ENCODE peak calls at places on chromosomes 13 and 19, in four cellular contexts. K, P, L and H are unnamed samples.

GRCh38 chr19:7903244-7904073 is at the start of gene MAP2K7:
- DNase-seq in K (peak), L (peak), P (peak), H (peak)

GRCh38 chr13:32538234-32538620 is 368 bp downstream of the N4BP2L2 start:
- DNase-seq in P (peak), K (no peak), L (peak), H (no peak)

GRCh38 chr19:49546825-49547565 is 19.2 kb downstream of the RCN3 start:
- DNase-seq in K (peak), P (peak), L (peak), H (peak)

GRCh38 chr13:55572408-55572807 is 1568.3 kb upstream of the PRR20A start:
- DNase-seq in K (no peak), P (no peak), L (no peak), H (no peak)

GRCh38 chr19:4174895-4175668 is 7.3 kb downstream of the SIRT6 start:
- DNase-seq in P (no peak), L (no peak), K (no peak), H (no peak)

GRCh38 chr19:36409841-36410240 is 8.6 kb downstream of the ZFP82 start:
- DNase-seq in L (no peak), P (no peak), K (no peak), H (no peak)

GRCh38 chr13:36313047-36313969 is 15.7 kb upstream of the CCDC169 start:
- DNase-seq in L (peak), P (no peak), K (no peak), H (no peak)

GRCh38 chr13:20035130-20035529 is 76.6 kb downstream of the ZMYM2 start:
- DNase-seq in L (no peak), P (no peak), K (no peak), H (no peak)

GRCh38 chr19:23384858-23385257 is 10.4 kb downstream of the ZNF91 start:
- DNase-seq in K (no peak), L (no peak), P (no peak), H (no peak)

GRCh38 chr19:51001495-51001894 is at the start of gene KLK8:
- DNase-seq in K (no peak), L (no peak), P (no peak), H (peak)

GRCh38 chr13:80508031-80508430 is 167.1 kb upstream of the SPRY2 start:
- DNase-seq in L (no peak), K (no peak), P (no peak), H (no peak)

GRCh38 chr19:47056416-47056815 is 8.0 kb upstream of the TMEM160 start:
- DNase-seq in P (no peak), L (no peak), K (no peak), H (no peak)

GRCh38 chr19:47058621-47059020 is 10.2 kb upstream of the TMEM160 start:
- DNase-seq in K (peak), L (no peak), P (no peak), H (peak)

GRCh38 chr19:47057328-47057727 is 8.9 kb upstream of the TMEM160 start:
- DNase-seq in P (peak), L (peak), K (no peak), H (no peak)
- H3K23ac ChIP-seq in P (no peak), L (peak), K (no peak), H (no peak)

GRCh38 chr19:53431399-53432087 is at the start of gene ZNF761:
- DNase-seq in P (peak), L (peak), K (peak), H (peak)
- H3K18ac ChIP-seq in P (peak), L (no peak), K (peak), H (peak)

DNA sequence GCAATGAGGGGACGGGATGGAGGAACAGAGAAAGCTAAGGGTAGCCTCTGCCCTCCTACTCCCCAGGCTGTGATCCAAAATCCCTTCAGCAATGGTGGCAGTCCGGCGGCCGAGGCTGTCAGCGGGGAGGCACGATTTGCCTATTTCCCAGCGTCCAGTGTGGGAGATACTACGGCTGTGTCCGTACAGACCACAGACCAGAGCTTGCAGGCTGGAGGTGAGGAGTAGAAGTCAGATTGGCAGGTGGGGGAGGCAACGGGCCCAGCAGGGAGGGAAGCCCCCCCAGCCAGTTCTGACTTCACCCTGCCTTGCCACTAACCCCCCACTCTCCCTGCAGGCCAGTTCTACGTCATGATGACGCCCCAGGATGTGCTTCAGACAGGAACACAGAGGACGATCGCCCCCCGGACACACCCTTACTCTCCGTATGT is 1.6 kb downstream of the USF2 start:
- DNase-seq in K (no peak), P (no peak), L (no peak), H (no peak)
- H3K4me2 ChIP-seq in K (no peak), P (no peak), L (no peak), H (peak)

DNA sequence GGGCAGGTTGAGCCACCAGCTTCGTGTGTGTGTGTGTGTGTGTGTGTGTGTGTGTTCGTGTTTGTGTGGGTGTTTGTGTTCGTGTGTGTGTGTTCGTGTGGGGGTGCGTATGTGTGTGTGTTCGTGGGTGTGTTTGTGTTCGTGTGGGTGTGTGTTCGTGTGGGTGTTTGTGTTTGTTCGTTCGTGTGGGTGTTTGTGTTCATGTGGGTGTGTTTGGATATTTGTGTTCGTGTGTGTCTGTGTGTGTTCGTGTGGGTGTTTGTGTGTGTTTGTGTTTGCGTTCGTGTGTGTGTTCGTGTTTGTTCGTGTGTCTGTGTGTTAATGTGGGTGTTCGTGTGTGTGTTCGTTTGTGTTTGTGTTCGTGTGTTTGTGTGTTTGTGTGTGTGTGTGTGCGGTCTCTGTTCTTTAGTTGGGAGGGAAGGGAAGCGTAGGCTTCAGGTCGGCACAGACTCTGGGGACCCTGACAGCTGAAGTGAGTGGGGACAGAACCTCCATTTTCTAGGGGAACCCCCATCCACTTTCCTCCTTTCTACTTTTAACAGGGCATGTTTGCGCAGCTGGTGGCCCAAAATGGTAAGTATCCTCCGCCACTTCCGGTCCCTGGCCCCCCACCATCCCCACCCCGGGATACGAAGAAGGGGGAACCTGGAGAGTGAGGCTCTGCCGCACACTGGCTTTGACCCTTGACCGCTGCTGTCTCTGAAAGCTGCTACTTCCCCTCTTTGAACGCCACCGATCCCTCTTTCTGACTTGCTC is 1.6 kb downstream of the TNFSF9 start:
- DNase-seq in K (no peak), L (no peak), P (no peak), H (no peak)
- H3K23ac ChIP-seq in K (peak), L (no peak), P (no peak), H (no peak)

GRCh38 chr13:91962946-91963345 is 564.5 kb downstream of the GPC5 start:
- DNase-seq in K (no peak), P (no peak), L (no peak), H (no peak)
- H3K18ac ChIP-seq in K (no peak), P (no peak), L (no peak), H (no peak)

DNA sequence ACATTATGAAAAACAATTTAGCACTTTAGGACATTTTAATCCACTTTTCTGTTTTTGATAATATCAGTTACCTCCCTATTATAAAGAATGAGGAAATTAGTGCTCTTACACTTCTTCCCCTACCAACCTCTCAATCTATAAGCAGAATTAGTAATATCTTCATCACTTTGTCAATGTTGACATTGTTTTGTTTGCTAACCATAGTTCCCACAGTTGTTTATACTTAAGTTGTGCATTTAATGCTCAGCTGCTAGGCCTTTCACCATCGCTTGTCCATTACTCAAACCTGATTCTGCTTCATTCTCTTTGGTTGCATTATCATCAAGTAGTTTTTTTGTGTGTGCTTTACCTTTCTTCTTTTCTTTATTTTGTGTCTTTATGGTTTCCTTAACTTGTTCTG is 132.1 kb downstream of the CDK8 start:
- DNase-seq in P (peak), L (no peak), K (no peak), H (no peak)
- H3K4me2 ChIP-seq in P (no peak), L (no peak), K (no peak), H (no peak)

GRCh38 chr13:99041788-99042187 is 63.9 kb upstream of the DOCK9 start:
- DNase-seq in L (no peak), P (no peak), K (no peak), H (no peak)
- H3K23ac ChIP-seq in L (no peak), P (no peak), K (no peak), H (no peak)

GRCh38 chr19:56746367-56746766 is 74.8 kb upstream of the ZNF835 start:
- DNase-seq in P (no peak), L (no peak), K (no peak), H (no peak)

GRCh38 chr19:56736571-56736970 is 65.0 kb upstream of the ZNF835 start:
- DNase-seq in P (no peak), L (no peak), K (no peak), H (no peak)

DNA sequence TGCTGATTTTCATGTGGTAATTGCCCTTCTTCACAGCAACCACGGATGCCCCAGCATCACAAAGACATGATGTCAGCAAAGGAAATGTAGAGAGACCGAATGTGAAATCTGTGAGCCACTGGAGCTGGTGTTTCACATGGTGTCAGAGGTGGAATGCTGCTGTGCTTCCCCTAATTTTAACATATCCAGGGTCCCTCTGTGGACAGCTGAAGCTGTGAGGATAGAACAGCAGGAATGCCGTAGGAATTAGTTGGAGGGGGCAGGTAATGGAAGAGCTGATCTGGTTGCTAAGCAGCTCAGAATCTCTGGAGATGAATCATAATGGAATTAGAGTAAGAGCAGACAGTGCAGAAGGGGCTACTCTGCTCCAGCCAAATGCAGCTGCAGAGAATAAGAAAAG is 68.9 kb upstream of the ZNF835 start:
- DNase-seq in L (no peak), K (no peak), P (no peak), H (peak)
- H3K18ac ChIP-seq in L (no peak), K (no peak), P (no peak), H (no peak)